ENCODE peak calls at places on chromosomes 13 and 19, in ten cellular contexts. One of them, this sample, is unnamed.

GRCh38 chr19:13998426-13998825 is 7.7 kb downstream of the RFX1 start:
- DNase-seq in HepG2: no peak
- DNase-seq in K562: no peak
- DNase-seq in ovary: no peak
- DNase-seq in transverse colon: no peak
- DNase-seq in esophagus muscularis mucosa: no peak
- DNase-seq in sigmoid colon: no peak
- DNase-seq in A549: no peak
- DNase-seq in tibial nerve: no peak
- DNase-seq in H1: no peak
- DNase-seq in this sample: no peak

GRCh38 chr13:41334810-41335209 is 23.7 kb downstream of the NAA16 start:
- DNase-seq in transverse colon: no peak
- DNase-seq in HepG2: no peak
- DNase-seq in A549: no peak
- DNase-seq in ovary: no peak
- DNase-seq in H1: no peak
- DNase-seq in sigmoid colon: no peak
- DNase-seq in K562: no peak
- DNase-seq in tibial nerve: no peak
- DNase-seq in esophagus muscularis mucosa: no peak
- DNase-seq in this sample: no peak

GRCh38 chr13:95641961-95642621 is 2.4 kb downstream of the DZIP1 start:
- DNase-seq in sigmoid colon: peak; percentile 77
- DNase-seq in esophagus muscularis mucosa: no peak
- DNase-seq in tibial nerve: no peak
- DNase-seq in ovary: peak; percentile 37
- DNase-seq in transverse colon: peak; percentile 41
- DNase-seq in HepG2: peak; percentile 44
- DNase-seq in K562: no peak
- DNase-seq in A549: no peak
- DNase-seq in H1: no peak
- DNase-seq in this sample: peak; percentile 54

GRCh38 chr13:82739881-82740280 is 1142.4 kb downstream of the SLITRK1 start:
- DNase-seq in ovary: no peak
- DNase-seq in A549: no peak
- DNase-seq in transverse colon: no peak
- DNase-seq in K562: no peak
- DNase-seq in esophagus muscularis mucosa: no peak
- DNase-seq in H1: no peak
- DNase-seq in tibial nerve: no peak
- DNase-seq in HepG2: no peak
- DNase-seq in sigmoid colon: no peak
- DNase-seq in this sample: no peak

GRCh38 chr19:43782689-43783231 is 2.0 kb upstream of the KCNN4 start:
- DNase-seq in A549: peak; percentile 58
- DNase-seq in esophagus muscularis mucosa: no peak
- DNase-seq in HepG2: no peak
- DNase-seq in transverse colon: peak; percentile 88
- DNase-seq in K562: peak; percentile 56
- DNase-seq in sigmoid colon: no peak
- DNase-seq in ovary: no peak
- DNase-seq in H1: no peak
- DNase-seq in tibial nerve: no peak
- DNase-seq in this sample: peak; percentile 65

GRCh38 chr13:62296812-62297211 is 881.2 kb upstream of the PCDH20 start:
- DNase-seq in HepG2: no peak
- DNase-seq in esophagus muscularis mucosa: no peak
- DNase-seq in tibial nerve: no peak
- DNase-seq in transverse colon: no peak
- DNase-seq in sigmoid colon: no peak
- DNase-seq in ovary: no peak
- DNase-seq in K562: no peak
- DNase-seq in H1: no peak
- DNase-seq in A549: no peak
- DNase-seq in this sample: no peak

GRCh38 chr13:97125810-97126738 is 96.1 kb upstream of the MBNL2 start:
- DNase-seq in esophagus muscularis mucosa: no peak
- DNase-seq in ovary: peak; percentile 55
- DNase-seq in H1: no peak
- DNase-seq in A549: no peak
- DNase-seq in sigmoid colon: peak; percentile 78
- DNase-seq in tibial nerve: no peak
- DNase-seq in transverse colon: no peak
- DNase-seq in K562: no peak
- DNase-seq in HepG2: no peak
- DNase-seq in this sample: no peak

GRCh38 chr13:86559915-86560314 is 760.7 kb upstream of the SLITRK6 start:
- DNase-seq in tibial nerve: no peak
- DNase-seq in transverse colon: no peak
- DNase-seq in A549: no peak
- DNase-seq in sigmoid colon: no peak
- DNase-seq in HepG2: no peak
- DNase-seq in ovary: no peak
- DNase-seq in K562: no peak
- DNase-seq in esophagus muscularis mucosa: no peak
- DNase-seq in H1: no peak
- DNase-seq in this sample: no peak

GRCh38 chr19:52034051-52034728 is 6.0 kb upstream of the ZNF614 start:
- DNase-seq in H1: no peak
- DNase-seq in tibial nerve: no peak
- DNase-seq in transverse colon: no peak
- DNase-seq in sigmoid colon: no peak
- DNase-seq in HepG2: no peak
- DNase-seq in K562: no peak
- DNase-seq in esophagus muscularis mucosa: no peak
- DNase-seq in ovary: no peak
- DNase-seq in A549: peak; percentile 44
- DNase-seq in this sample: no peak

GRCh38 chr19:4119763-4120162 is 4.2 kb downstream of the MAP2K2 start:
- DNase-seq in A549: no peak
- DNase-seq in transverse colon: no peak
- DNase-seq in HepG2: no peak
- DNase-seq in sigmoid colon: no peak
- DNase-seq in H1: no peak
- DNase-seq in esophagus muscularis mucosa: no peak
- DNase-seq in K562: no peak
- DNase-seq in tibial nerve: no peak
- DNase-seq in ovary: no peak
- DNase-seq in this sample: no peak

GRCh38 chr19:1624458-1624857 is 19.2 kb upstream of the UQCR11 start:
- DNase-seq in HepG2: peak; percentile 14
- DNase-seq in K562: peak; percentile 83
- DNase-seq in tibial nerve: peak; percentile 39
- DNase-seq in ovary: no peak
- DNase-seq in H1: peak; percentile 49
- DNase-seq in esophagus muscularis mucosa: no peak
- DNase-seq in transverse colon: peak; percentile 48
- DNase-seq in A549: peak; percentile 64
- DNase-seq in sigmoid colon: peak; percentile 78
- DNase-seq in this sample: peak; percentile 55

GRCh38 chr19:46732966-46733692 is 12.7 kb upstream of the FKRP start:
- DNase-seq in transverse colon: no peak
- DNase-seq in esophagus muscularis mucosa: no peak
- DNase-seq in A549: no peak
- DNase-seq in tibial nerve: no peak
- DNase-seq in K562: no peak
- DNase-seq in sigmoid colon: no peak
- DNase-seq in H1: no peak
- DNase-seq in HepG2: no peak
- DNase-seq in ovary: no peak
- DNase-seq in this sample: no peak

GRCh38 chr13:39864221-39864620 is 208.8 kb downstream of the COG6 start:
- DNase-seq in tibial nerve: no peak
- DNase-seq in A549: no peak
- DNase-seq in sigmoid colon: no peak
- DNase-seq in HepG2: no peak
- DNase-seq in H1: no peak
- DNase-seq in esophagus muscularis mucosa: no peak
- DNase-seq in K562: no peak
- DNase-seq in transverse colon: no peak
- DNase-seq in ovary: no peak
- DNase-seq in this sample: no peak

GRCh38 chr19:31803819-31804446 is 454.7 kb upstream of the TSHZ3 start:
- DNase-seq in sigmoid colon: no peak
- DNase-seq in tibial nerve: no peak
- DNase-seq in ovary: no peak
- DNase-seq in HepG2: no peak
- DNase-seq in transverse colon: no peak
- DNase-seq in H1: no peak
- DNase-seq in K562: no peak
- DNase-seq in esophagus muscularis mucosa: peak; percentile 26
- DNase-seq in A549: no peak
- DNase-seq in this sample: no peak

GRCh38 chr19:33389574-33390119 is 16.1 kb downstream of the CEBPG start:
- DNase-seq in sigmoid colon: peak; percentile 77
- DNase-seq in A549: no peak
- DNase-seq in K562: no peak
- DNase-seq in HepG2: no peak
- DNase-seq in ovary: peak; percentile 14
- DNase-seq in transverse colon: no peak
- DNase-seq in tibial nerve: no peak
- DNase-seq in H1: no peak
- DNase-seq in esophagus muscularis mucosa: no peak
- DNase-seq in this sample: no peak

GRCh38 chr13:74131206-74131605 is 3.0 kb downstream of the KLF12 start:
- DNase-seq in sigmoid colon: no peak
- DNase-seq in H1: no peak
- DNase-seq in transverse colon: no peak
- DNase-seq in HepG2: peak; percentile 58
- DNase-seq in ovary: no peak
- DNase-seq in K562: no peak
- DNase-seq in A549: no peak
- DNase-seq in tibial nerve: no peak
- DNase-seq in esophagus muscularis mucosa: no peak
- DNase-seq in this sample: no peak

DNA sequence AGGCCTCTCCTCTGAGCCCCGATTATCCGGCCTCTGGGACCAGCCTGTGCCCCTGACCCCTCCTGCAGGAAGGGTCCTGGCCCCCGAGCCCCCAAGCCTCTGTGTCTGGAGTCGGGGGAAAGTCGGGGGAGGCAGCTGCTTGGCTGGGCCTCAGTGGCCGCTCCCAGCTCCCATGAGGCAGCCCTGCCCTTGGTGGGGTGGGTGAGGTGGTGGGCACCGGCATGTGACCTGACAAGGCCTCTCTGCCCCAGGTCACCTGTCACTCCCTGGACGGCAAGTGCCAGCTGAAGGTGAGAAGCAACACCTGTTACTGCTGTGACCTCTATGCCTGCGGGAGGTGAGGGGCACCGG is 41.5 kb downstream of the TMEM255B start:
- DNase-seq in ovary: no peak
- DNase-seq in transverse colon: no peak
- DNase-seq in K562: no peak
- DNase-seq in sigmoid colon: no peak
- DNase-seq in A549: no peak
- DNase-seq in esophagus muscularis mucosa: no peak
- DNase-seq in tibial nerve: no peak
- DNase-seq in H1: no peak
- DNase-seq in HepG2: no peak
- DNase-seq in this sample: no peak
- TF ChIP-seq EP300 in ovary: no peak
- TF ChIP-seq EP300 in transverse colon: no peak
- TF ChIP-seq EP300 in K562: no peak
- TF ChIP-seq EP300 in sigmoid colon: no peak
- TF ChIP-seq EP300 in A549: no peak
- TF ChIP-seq EP300 in esophagus muscularis mucosa: no peak
- TF ChIP-seq EP300 in tibial nerve: no peak
- TF ChIP-seq EP300 in H1: no peak
- TF ChIP-seq EP300 in HepG2: no peak
- TF ChIP-seq EP300 in this sample: no peak

GRCh38 chr19:8342316-8342683 is 762 bp downstream of the KANK3 start:
- DNase-seq in tibial nerve: no peak
- DNase-seq in transverse colon: no peak
- DNase-seq in A549: no peak
- DNase-seq in H1: no peak
- DNase-seq in HepG2: no peak
- DNase-seq in K562: no peak
- DNase-seq in esophagus muscularis mucosa: no peak
- DNase-seq in ovary: no peak
- DNase-seq in sigmoid colon: no peak
- DNase-seq in this sample: no peak
- H3K27ac ChIP-seq in tibial nerve: peak overlapping the region; percentile 84
- H3K27ac ChIP-seq in transverse colon: no peak overlapping the region
- H3K27ac ChIP-seq in A549: no peak overlapping the region
- H3K27ac ChIP-seq in H1: no peak overlapping the region
- H3K27ac ChIP-seq in HepG2: no peak overlapping the region
- H3K27ac ChIP-seq in K562: no peak overlapping the region
- H3K27ac ChIP-seq in esophagus muscularis mucosa: peak overlapping the region; percentile 73
- H3K27ac ChIP-seq in ovary: no peak overlapping the region
- H3K27ac ChIP-seq in sigmoid colon: peak overlapping the region; percentile 81
- H3K27ac ChIP-seq in this sample: peak overlapping the region; percentile 76

DNA sequence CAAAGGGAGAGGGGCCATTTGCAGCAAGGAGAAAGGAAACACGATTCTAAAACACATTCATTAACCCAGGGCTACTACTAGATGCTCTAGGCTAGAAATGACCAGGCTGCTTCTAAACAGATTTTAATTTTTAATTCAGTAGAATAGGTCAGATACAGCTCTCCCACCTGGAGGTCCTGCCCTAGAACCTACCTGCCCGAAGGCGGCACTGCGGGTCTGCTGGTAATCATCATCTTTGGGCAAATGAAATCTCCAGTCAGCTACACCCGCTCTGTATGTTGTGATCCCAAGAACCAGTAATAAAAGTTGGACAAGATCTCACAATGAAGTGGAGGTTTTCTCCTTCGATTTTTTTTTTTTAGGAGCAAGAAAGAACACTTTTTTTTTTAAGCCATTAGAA is 345.3 kb downstream of the ENOX1 start:
- DNase-seq in esophagus muscularis mucosa: no peak
- DNase-seq in K562: no peak
- DNase-seq in H1: no peak
- DNase-seq in ovary: no peak
- DNase-seq in A549: no peak
- DNase-seq in sigmoid colon: no peak
- DNase-seq in transverse colon: no peak
- DNase-seq in tibial nerve: no peak
- DNase-seq in HepG2: no peak
- DNase-seq in this sample: no peak
- TF ChIP-seq CTCF in esophagus muscularis mucosa: no peak
- TF ChIP-seq CTCF in K562: no peak
- TF ChIP-seq CTCF in H1: peak; percentile 40
- TF ChIP-seq CTCF in ovary: no peak
- TF ChIP-seq CTCF in A549: no peak
- TF ChIP-seq CTCF in sigmoid colon: no peak
- TF ChIP-seq CTCF in transverse colon: no peak
- TF ChIP-seq CTCF in tibial nerve: no peak
- TF ChIP-seq CTCF in HepG2: no peak
- TF ChIP-seq CTCF in this sample: no peak

GRCh38 chr13:25171517-25172302 is at the start of gene AMER2:
- DNase-seq in K562: no peak
- DNase-seq in ovary: no peak
- DNase-seq in H1: no peak
- DNase-seq in A549: no peak
- DNase-seq in tibial nerve: peak; percentile 46
- DNase-seq in sigmoid colon: peak; percentile 79
- DNase-seq in esophagus muscularis mucosa: peak; percentile 80
- DNase-seq in transverse colon: peak; percentile 11
- DNase-seq in HepG2: no peak
- DNase-seq in this sample: no peak
- TF ChIP-seq EP300 in K562: no peak
- TF ChIP-seq EP300 in ovary: no peak
- TF ChIP-seq EP300 in H1: no peak
- TF ChIP-seq EP300 in A549: no peak
- TF ChIP-seq EP300 in tibial nerve: no peak
- TF ChIP-seq EP300 in sigmoid colon: no peak
- TF ChIP-seq EP300 in esophagus muscularis mucosa: no peak
- TF ChIP-seq EP300 in transverse colon: no peak
- TF ChIP-seq EP300 in HepG2: no peak
- TF ChIP-seq EP300 in this sample: no peak

GRCh38 chr13:106492576-106493323 is 42.7 kb downstream of the EFNB2 start:
- DNase-seq in tibial nerve: no peak
- DNase-seq in transverse colon: no peak
- DNase-seq in HepG2: no peak
- DNase-seq in sigmoid colon: no peak
- DNase-seq in K562: no peak
- DNase-seq in A549: no peak
- DNase-seq in ovary: no peak
- DNase-seq in H1: no peak
- DNase-seq in esophagus muscularis mucosa: no peak
- DNase-seq in this sample: no peak
- H3K27ac ChIP-seq in tibial nerve: peak overlapping the region; percentile 77
- H3K27ac ChIP-seq in transverse colon: peak overlapping the region; percentile 45
- H3K27ac ChIP-seq in HepG2: no peak overlapping the region
- H3K27ac ChIP-seq in sigmoid colon: no peak overlapping the region
- H3K27ac ChIP-seq in K562: no peak overlapping the region
- H3K27ac ChIP-seq in A549: no peak overlapping the region
- H3K27ac ChIP-seq in ovary: no peak overlapping the region
- H3K27ac ChIP-seq in H1: no peak overlapping the region
- H3K27ac ChIP-seq in esophagus muscularis mucosa: no peak overlapping the region
- H3K27ac ChIP-seq in this sample: no peak overlapping the region